ENCODE peak calls at places on chromosomes 2 and 18, in nine cellular contexts. F is tibial nerve, I is A549, Y is HepG2, Q is sigmoid colon, G is SK-N-SH, A is stomach, R is K562, V is GM12878. T is an unnamed sample.

GRCh38 chr18:4640349-4641012 is 185.4 kb upstream of the DLGAP1 start:
- DNase-seq in Y (no peak), Q (no peak), R (no peak), A (no peak), I (no peak), F (no peak), V (peak), G (no peak), T (no peak)

GRCh38 chr2:166994588-166995336 is 106.5 kb downstream of the XIRP2 start:
- DNase-seq in R (no peak), I (no peak), Q (no peak), Y (no peak), F (no peak), A (no peak), V (no peak), G (no peak), T (no peak)

GRCh38 chr2:100990650-100991403 is 11.3 kb upstream of the RPL31 start:
- DNase-seq in A (no peak), R (no peak), I (no peak), V (no peak), Y (no peak), F (no peak), Q (no peak), G (no peak), T (no peak)

GRCh38 chr18:365651-366050 is 97.8 kb upstream of the THOC1 start:
- DNase-seq in I (no peak), A (no peak), V (no peak), G (no peak), F (no peak), R (no peak), Y (no peak), Q (no peak), T (no peak)

GRCh38 chr18:76721207-76721996 is 101.0 kb upstream of the ZNF236 start:
- DNase-seq in F (no peak), V (no peak), R (no peak), Y (no peak), G (no peak), A (no peak), Q (no peak), I (no peak), T (no peak)

GRCh38 chr2:75403991-75404428 is 156.7 kb downstream of the EVA1A start:
- DNase-seq in I (peak), F (no peak), R (peak), A (no peak), Y (peak), V (peak), Q (no peak), G (peak), T (no peak)

GRCh38 chr18:53115876-53116585 is 776.0 kb downstream of the DCC start:
- DNase-seq in Y (no peak), F (no peak), A (no peak), G (no peak), I (no peak), R (no peak), V (no peak), Q (no peak), T (no peak)

GRCh38 chr18:159037-159652 is 788 bp downstream of the USP14 start:
- DNase-seq in V (no peak), F (no peak), G (peak), Q (no peak), I (peak), Y (peak), R (no peak), A (no peak), T (no peak)

GRCh38 chr2:28594029-28594368 is 98.1 kb downstream of the PLB1 start:
- DNase-seq in V (no peak), A (no peak), I (no peak), Y (no peak), R (no peak), Q (no peak), G (no peak), F (no peak), T (no peak)

GRCh38 chr2:28595323-28595722 is 99.5 kb downstream of the PLB1 start:
- DNase-seq in V (no peak), R (no peak), A (no peak), I (no peak), F (no peak), G (no peak), Y (no peak), Q (no peak), T (no peak)

GRCh38 chr2:28592481-28592880 is 96.6 kb downstream of the PLB1 start:
- DNase-seq in Q (peak), G (no peak), Y (no peak), I (no peak), R (no peak), F (no peak), V (no peak), A (no peak), T (no peak)

GRCh38 chr2:28593356-28593755 is 97.5 kb downstream of the PLB1 start:
- DNase-seq in I (no peak), V (no peak), Q (no peak), A (no peak), R (no peak), G (no peak), F (no peak), Y (no peak), T (no peak)

DNA sequence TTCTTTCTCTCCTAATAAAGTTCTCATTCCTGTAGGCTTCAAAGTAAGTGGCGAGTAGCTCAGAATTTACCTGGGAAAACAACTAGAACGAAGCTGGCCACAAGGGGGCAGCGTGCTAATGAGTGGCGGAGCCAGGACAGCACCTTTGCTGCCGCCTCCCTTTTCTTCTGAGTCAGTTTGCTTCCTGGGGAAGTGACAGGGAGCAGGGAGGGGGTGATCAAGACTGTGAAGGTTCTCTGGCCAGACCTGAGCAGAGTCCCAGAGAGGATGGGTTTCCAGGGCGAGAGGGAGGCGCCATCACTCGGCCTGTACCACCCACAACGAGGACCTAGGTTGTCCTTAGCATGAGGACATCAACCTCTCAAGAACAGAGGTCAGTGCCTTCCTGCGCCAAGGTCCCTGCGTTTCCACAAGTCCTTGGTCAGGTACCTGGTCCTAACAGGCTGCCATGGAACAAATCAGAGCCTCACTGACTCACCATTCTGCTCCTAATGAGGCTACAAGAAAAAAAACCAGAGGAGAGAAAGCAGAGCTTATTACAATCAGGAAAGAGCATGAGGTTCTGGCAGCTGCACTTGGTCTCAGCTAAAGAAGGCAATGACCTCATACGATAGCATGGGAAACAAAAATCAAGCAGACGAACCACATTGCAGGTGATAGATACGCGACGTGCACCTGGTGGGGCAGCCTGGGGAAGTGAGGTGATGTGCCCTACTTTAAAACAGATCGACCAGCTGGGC is 98.7 kb downstream of the PLB1 start:
- DNase-seq in R (peak), Y (peak), Q (peak), F (peak), G (peak), I (peak), A (peak), V (peak), T (no peak)
- TF ChIP-seq EP300 in R (no peak), Y (no peak), Q (no peak), F (peak), G (no peak), I (no peak), A (no peak), V (no peak), T (no peak)

GRCh38 chr2:207896525-207897295 is 127.0 kb upstream of the FZD5 start:
- DNase-seq in I (peak), G (peak), F (no peak), A (no peak), Q (no peak), R (no peak), Y (peak), V (no peak), T (no peak)
- TF ChIP-seq EP300 in I (no peak), G (no peak), F (no peak), A (no peak), Q (peak), R (no peak), Y (no peak), V (no peak), T (no peak)

DNA sequence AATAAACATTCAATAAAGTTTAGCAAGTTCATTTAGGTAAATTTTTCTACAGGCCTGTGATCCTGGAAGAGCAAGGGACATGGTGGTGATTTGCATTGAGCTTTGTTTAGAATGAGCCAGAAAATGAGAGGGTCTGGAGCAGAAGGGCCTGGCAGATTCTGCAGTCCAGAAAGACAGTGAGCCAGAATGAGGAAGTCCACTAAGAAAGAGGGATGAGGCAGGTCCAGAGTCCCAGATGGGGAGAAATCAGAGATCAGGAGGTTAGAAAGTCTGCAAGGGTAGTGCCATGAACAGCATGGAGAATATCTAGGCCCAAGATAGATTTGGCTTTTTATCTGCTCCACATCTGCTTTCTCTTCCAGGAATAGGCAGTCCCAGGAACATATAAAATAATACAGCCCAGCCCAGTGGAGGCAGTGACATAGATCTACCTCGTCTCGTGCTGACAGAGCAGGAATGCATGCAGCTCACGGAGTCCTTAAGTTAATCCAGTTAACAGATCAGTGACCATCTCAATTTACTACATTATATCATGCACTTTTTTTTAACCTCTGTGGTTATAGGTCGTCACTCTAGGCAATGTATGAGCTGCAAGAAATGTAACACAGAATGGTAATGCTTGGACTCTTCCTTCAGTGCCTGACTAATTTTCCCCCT is 429.0 kb downstream of the SUCLG1 start:
- DNase-seq in R (no peak), G (no peak), I (no peak), Y (no peak), F (no peak), A (no peak), Q (no peak), V (no peak), T (no peak)
- TF ChIP-seq EP300 in R (no peak), G (no peak), I (no peak), Y (no peak), F (no peak), A (no peak), Q (no peak), V (no peak), T (no peak)

GRCh38 chr2:233857511-233858118 is 3.3 kb upstream of the HJURP start:
- DNase-seq in A (peak), R (peak), Q (no peak), V (no peak), I (peak), F (no peak), G (no peak), Y (no peak), T (peak)
- TF ChIP-seq EP300 in A (no peak), R (peak), Q (no peak), V (no peak), I (peak), F (no peak), G (no peak), Y (no peak), T (no peak)

DNA sequence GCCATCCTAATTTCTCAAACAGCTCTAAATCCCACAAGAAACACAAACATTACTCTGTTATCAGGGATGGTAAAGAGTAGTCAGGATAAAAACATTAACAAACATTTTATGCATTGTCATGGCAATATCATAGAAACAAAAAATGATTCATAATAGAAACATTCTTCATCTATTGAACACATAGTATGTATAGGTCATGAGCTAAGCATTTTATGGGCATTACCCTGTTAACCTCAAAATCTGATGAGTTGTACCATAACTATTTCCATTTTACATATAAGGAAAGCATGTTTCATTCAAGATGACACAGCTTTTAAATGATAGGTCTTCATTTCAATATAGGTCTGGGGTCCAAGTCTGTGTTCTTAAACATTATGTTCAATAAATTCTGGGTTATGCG is 344.9 kb downstream of the RND3 start:
- DNase-seq in F (no peak), I (no peak), V (no peak), G (no peak), Q (no peak), Y (no peak), R (no peak), A (no peak), T (no peak)
- TF ChIP-seq EP300 in F (no peak), I (no peak), V (no peak), G (peak), Q (no peak), Y (no peak), R (no peak), A (no peak), T (no peak)

GRCh38 chr2:207836526-207837133 is 66.9 kb upstream of the FZD5 start:
- DNase-seq in Q (no peak), R (no peak), V (no peak), F (no peak), I (no peak), A (peak), G (no peak), Y (peak), T (no peak)

GRCh38 chr2:207831569-207832248 is 62.0 kb upstream of the FZD5 start:
- DNase-seq in A (no peak), R (peak), F (no peak), Y (no peak), V (no peak), Q (no peak), I (no peak), G (no peak), T (no peak)

GRCh38 chr2:207839575-207839974 is 69.9 kb upstream of the FZD5 start:
- DNase-seq in Q (no peak), F (no peak), I (no peak), V (no peak), R (no peak), A (no peak), Y (no peak), G (no peak), T (no peak)

GRCh38 chr2:207833265-207833751 is 63.6 kb upstream of the FZD5 start:
- DNase-seq in R (no peak), G (no peak), Y (peak), I (no peak), F (no peak), Q (no peak), V (peak), A (no peak), T (no peak)

GRCh38 chr2:207835805-207836204 is 66.1 kb upstream of the FZD5 start:
- DNase-seq in Y (peak), A (no peak), G (no peak), R (no peak), Q (no peak), I (no peak), F (no peak), V (no peak), T (no peak)
- TF ChIP-seq EP300 in Y (no peak), A (no peak), G (no peak), R (no peak), Q (no peak), I (no peak), F (no peak), V (no peak), T (no peak)

GRCh38 chr2:42138163-42139016 is 30.8 kb upstream of the EML4 start:
- DNase-seq in Q (no peak), A (peak), G (no peak), I (no peak), R (no peak), V (no peak), F (no peak), Y (no peak), T (no peak)

GRCh38 chr2:42140501-42140900 is 28.7 kb upstream of the EML4 start:
- DNase-seq in V (no peak), Y (no peak), G (no peak), I (no peak), R (no peak), Q (no peak), A (no peak), F (no peak), T (no peak)

GRCh38 chr2:42142476-42143184 is 26.5 kb upstream of the EML4 start:
- DNase-seq in A (no peak), I (no peak), Y (peak), R (no peak), G (no peak), F (no peak), Q (no peak), V (no peak), T (no peak)

GRCh38 chr2:42139141-42139540 is 30.0 kb upstream of the EML4 start:
- DNase-seq in R (no peak), Q (no peak), F (no peak), A (no peak), G (no peak), V (no peak), I (no peak), Y (no peak), T (no peak)

DNA sequence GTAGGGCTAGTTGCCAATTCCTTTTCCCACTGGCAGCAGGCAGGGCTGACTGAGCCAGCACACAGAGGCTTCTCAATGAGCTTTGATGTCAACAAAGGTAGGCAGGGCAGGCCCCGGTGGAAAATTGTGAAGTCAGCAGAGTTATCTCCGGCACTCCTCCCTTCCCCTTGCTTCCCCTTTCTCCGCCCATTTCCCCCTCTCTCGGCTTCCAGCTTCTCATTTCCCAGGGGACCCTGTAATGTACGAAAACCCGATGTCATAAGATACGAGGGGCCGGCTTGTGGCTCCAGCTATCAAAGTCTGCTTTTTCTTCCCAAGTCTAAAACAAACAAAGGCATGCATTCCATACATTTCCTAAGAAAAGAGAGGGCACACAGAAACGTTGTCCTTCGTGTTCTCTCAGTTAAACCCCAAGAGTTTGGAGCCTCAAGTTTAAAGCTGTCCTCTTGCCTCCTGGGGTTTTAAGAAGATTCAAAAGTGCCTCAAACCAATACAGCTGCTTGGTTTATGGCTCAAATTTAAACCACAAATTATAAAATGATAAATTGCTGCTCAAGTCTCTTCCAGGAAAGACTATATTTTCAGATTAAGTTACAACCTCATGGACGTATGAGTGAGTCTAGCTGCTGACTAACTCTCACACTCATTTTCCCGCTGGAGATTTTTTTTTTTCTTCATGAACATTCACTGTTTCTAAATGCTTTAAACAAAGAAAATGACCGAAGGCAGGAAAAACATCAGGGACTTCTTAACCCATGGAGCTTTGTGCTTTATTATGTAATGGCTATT is 27.3 kb upstream of the EML4 start:
- DNase-seq in R (peak), Y (peak), V (no peak), Q (peak), G (peak), A (peak), I (peak), F (peak), T (no peak)
- TF ChIP-seq EP300 in R (no peak), Y (no peak), V (no peak), Q (no peak), G (peak), A (no peak), I (peak), F (peak), T (no peak)

DNA sequence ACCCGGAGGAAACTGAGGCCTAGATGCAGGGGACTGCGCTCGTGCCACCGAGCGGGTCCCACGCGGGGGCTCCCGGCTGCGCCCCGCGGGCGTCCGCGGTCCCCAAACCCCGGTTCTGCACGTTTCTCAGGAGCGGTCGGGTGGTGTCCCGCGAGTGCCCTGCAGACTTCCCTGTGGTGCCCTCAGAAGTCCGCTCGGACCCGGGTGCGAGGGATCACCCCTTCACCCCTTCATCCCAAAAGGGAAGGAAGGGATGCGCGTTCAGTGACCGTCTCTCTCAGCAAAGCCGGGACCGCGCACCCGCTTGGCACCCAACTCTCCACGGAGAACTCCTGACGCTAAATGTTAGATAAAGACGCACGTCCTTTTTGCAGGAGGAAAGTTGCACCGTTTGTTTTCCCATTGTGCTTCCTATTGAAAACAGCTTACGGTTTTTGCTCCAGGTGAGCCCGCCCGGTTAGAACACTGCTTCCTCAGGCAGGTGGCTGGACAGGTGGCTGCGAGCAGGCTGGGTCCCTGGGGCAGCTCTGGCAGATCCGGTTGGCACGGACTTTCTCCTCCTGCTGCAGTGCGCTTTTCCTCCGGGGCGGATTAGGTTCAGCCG is 779 bp downstream of the DGKD start:
- DNase-seq in Q (peak), V (no peak), G (peak), A (peak), Y (no peak), F (no peak), R (no peak), I (no peak), T (peak)
- TF ChIP-seq EP300 in Q (no peak), V (no peak), G (no peak), A (no peak), Y (no peak), F (no peak), R (no peak), I (no peak), T (no peak)

DNA sequence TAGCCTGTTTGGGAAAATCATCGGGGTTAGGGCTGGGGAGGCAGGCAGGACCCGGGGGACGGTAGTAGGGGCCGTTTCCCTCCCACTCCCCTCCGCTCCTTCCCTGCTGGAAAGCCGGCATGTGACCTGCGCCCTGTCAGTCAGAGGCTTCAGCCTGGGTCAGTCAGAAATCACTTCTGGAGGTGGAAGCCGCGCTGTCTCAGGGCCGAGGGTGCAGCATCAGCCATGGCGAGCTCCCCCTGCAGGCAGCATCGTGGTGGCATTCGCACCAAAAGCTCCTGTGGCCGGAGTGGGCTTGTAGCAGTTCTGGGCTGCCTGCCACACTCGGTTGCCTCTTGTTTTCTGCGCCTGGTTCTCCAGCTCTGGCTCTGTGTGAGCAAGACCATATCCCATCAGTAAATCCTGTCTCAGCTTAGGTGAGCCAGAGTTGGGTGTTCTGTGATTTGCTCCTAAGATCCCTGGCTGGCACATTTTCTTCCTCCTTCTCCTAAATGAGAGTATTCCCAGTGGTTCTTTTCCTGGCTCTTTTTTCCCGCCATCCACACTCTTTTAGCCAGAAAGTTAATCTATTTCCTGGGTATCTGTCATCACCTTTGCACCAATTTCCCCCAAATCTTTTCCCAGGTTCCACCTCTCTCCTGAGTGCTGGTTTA is 123.9 kb upstream of the CD302 start:
- DNase-seq in R (peak), V (no peak), Q (peak), Y (peak), A (peak), I (peak), G (peak), F (peak), T (peak)
- TF ChIP-seq EP300 in R (no peak), V (no peak), Q (no peak), Y (no peak), A (no peak), I (no peak), G (no peak), F (no peak), T (no peak)

T was measured in upper lobe of left lung.